ENCODE peak calls at places on chromosome 14, in ten cellular contexts. S is esophagus squamous epithelium, N is A549, E is ovary, V is IMR-90, Y is body of pancreas, J is GM12878, A is suprapubic skin, D is H1, L is prostate gland. G is an unnamed sample.

GRCh38 chr14:89160437-89160836 is 256.6 kb downstream of the FOXN3 start:
- DNase-seq in S (no peak), N (no peak), E (no peak), V (no peak), Y (no peak), J (no peak), A (no peak), D (no peak), L (no peak), G (no peak)

GRCh38 chr14:68813318-68813838 is 20.5 kb upstream of the ZFP36L1 start:
- DNase-seq in S (no peak), N (no peak), E (peak; percentile 20), V (no peak), Y (no peak), J (no peak), A (peak; percentile 65), D (no peak), L (no peak), G (no peak)

GRCh38 chr14:59566281-59566680 is 10.3 kb downstream of the CCDC175 start:
- DNase-seq in S (no peak), N (no peak), E (no peak), V (no peak), Y (no peak), J (no peak), A (no peak), D (no peak), L (no peak), G (no peak)

GRCh38 chr14:91317381-91318313 is 73.1 kb upstream of the GPR68 start:
- DNase-seq in S (peak; percentile 26), N (no peak), E (peak; percentile 42), V (no peak), Y (peak; percentile 65), J (no peak), A (no peak), D (no peak), L (peak; percentile 81), G (peak; percentile 87)

GRCh38 chr14:45743884-45744283 is 490.9 kb upstream of the MIS18BP1 start:
- DNase-seq in S (no peak), N (no peak), E (no peak), V (no peak), Y (no peak), J (no peak), A (no peak), D (no peak), L (no peak), G (no peak)

GRCh38 chr14:58919262-58919661 is 269.2 kb upstream of the DAAM1 start:
- DNase-seq in S (no peak), N (no peak), E (no peak), V (peak; percentile 31), Y (no peak), J (peak; percentile 26), A (no peak), D (no peak), L (no peak), G (no peak)

GRCh38 chr14:36086629-36087380 is 89.7 kb downstream of the PTCSC3 start:
- DNase-seq in S (no peak), N (no peak), E (no peak), V (peak; percentile 5), Y (no peak), J (no peak), A (no peak), D (no peak), L (no peak), G (no peak)

GRCh38 chr14:102279688-102280348 is 25.1 kb downstream of the MOK start:
- DNase-seq in S (no peak), N (peak; percentile 92), E (no peak), V (peak; percentile 100), Y (peak; percentile 48), J (no peak), A (no peak), D (no peak), L (no peak), G (no peak)

GRCh38 chr14:81344461-81345160 is 55.5 kb downstream of the STON2 start:
- DNase-seq in S (no peak), N (no peak), E (no peak), V (no peak), Y (no peak), J (no peak), A (no peak), D (no peak), L (no peak), G (no peak)

GRCh38 chr14:66624319-66624937 is 116.5 kb downstream of the GPHN start:
- DNase-seq in S (no peak), N (peak; percentile 72), E (peak; percentile 35), V (peak; percentile 69), Y (peak; percentile 68), J (peak; percentile 21), A (no peak), D (no peak), L (peak; percentile 15), G (peak; percentile 35)

DNA sequence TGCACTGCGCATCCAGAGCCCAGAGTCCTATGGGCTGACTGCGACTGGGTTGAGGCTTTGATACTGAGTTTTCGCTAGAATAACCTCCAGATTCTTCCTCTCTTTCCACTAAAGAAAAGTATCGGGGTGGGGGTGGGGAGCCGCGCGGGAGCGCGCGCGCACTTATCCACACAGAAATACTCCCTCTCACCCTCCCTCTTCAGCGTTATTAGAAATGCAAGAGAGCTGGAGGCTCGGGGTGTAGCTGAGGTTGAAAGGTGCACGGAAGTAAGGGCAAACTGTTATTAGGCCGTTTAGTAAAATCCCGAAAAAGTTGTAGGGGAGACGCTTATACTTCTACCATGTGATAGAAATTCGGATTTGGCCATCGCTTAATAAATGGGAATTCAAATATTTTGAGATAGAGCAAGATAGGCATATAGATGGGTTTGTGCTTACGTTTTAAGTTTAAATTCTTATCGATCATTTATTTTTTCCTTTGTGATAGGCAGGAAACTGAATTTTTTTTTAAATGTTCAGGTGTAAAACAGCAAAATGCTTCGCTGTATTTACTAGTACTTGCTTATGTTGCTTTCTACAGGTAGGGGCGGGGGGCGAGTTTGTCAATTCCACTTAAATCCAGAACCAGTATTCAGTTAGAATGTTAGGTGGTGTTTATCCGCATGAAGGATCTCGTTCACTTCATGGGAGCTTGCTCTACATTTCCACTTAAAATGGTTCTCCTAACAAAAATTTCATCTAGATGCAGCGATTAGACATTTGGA is 1.1 kb downstream of the ARHGAP5 start:
- DNase-seq in S (no peak), N (peak; percentile 49), E (peak; percentile 42), V (peak; percentile 24), Y (peak; percentile 42), J (no peak), A (no peak), D (no peak), L (peak; percentile 32), G (peak; percentile 43)
- TF ChIP-seq POLR2A in S (no peak), N (no peak), E (no peak), V (no peak), Y (peak; percentile 38), J (no peak), A (no peak), D (no peak), L (no peak), G (peak; percentile 9)

GRCh38 chr14:95484296-95484695 is 32.2 kb downstream of the SYNE3 start:
- DNase-seq in S (no peak), N (no peak), E (no peak), V (no peak), Y (no peak), J (no peak), A (no peak), D (no peak), L (no peak), G (no peak)
- H3K4me1 ChIP-seq in S (peaks cover 23% of the 10 kb centered on the region), N (peaks cover 18% of the 10 kb centered on the region), E (peaks cover 24% of the 10 kb centered on the region), V (peaks cover 34% of the 10 kb centered on the region), Y (no peaks in the 10 kb centered on the region), J (peaks cover 28% of the 10 kb centered on the region), A (peaks cover 93% of the 10 kb centered on the region), D (peaks cover 6% of the 10 kb centered on the region), L (no peaks in the 10 kb centered on the region), G (peaks cover 29% of the 10 kb centered on the region)

DNA sequence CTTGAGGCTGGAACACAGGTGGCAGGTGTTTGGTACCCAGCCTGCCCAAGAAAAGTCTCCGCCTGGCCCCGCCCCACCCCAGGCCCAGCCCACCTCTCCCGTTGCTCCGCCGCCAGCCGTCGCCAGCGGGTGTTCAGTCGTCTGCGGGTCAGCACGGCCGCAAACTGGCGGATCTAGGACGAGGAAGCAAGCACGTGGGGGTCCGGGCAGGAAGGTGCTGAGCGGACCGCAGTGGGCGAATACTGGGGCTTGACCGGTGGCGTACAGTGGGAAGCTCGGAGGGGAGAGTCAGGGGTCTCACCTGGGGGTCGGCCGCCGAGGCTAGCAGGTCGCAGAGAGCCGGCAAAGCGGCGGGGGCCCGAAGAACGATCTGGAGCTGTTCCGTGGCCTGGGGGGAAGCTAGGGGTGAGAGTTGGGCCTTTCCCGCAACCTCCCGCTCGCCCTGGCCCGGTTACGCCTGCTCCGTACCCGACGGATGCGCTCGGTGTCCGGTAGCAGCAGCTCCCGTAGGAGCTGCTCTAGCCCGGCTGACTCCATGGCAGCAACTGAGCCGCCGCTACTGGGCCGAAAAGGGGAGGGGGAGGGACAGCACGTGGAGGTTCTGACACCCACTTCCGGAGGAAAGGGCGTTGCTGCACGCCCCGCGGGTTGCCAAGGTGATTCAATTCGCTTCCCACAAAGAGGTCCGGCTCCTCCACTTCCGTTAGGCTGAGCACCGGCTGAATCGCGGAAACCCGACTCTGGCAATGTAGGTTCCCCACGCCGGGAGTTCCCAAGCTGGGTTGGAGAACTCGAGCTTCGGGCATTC is at the start of gene IPO4:
- DNase-seq in S (peak; percentile 86), N (peak; percentile 98), E (peak; percentile 96), V (peak; percentile 98), Y (peak; percentile 98), J (peak; percentile 88), A (peak; percentile 97), D (peak; percentile 93), L (peak; percentile 95), G (peak; percentile 96)
- TF ChIP-seq POLR2A in S (no peak), N (peak; percentile 81), E (peak; percentile 40), V (peak; percentile 90), Y (peak; percentile 84), J (peak; percentile 94), A (no peak), D (peak; percentile 91), L (peak; percentile 43), G (peak; percentile 63)

DNA sequence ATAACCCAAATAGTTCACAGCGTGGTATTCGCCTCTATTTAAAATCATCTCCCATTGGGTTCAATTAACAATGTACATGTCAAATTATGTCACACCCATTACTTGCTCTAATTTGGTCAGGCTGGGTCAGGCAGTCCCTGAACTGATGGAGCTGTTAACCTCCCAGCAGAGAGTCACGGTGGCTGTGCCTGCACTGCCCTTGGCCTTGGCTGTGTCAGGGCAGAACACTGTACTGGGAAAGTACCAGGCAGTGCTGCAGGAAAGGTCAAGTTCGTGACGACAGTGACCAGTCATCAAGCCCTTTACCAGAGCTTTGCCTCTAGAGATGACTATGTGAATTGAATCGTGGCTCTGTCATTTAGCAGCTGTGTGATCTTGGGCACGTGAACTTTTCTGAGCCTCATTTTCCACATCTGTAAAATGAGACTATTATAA is 100.0 kb downstream of the ARF6 start:
- DNase-seq in S (no peak), N (peak; percentile 88), E (no peak), V (peak; percentile 91), Y (peak; percentile 31), J (peak; percentile 87), A (no peak), D (no peak), L (no peak), G (no peak)
- H3K4me1 ChIP-seq in S (no peaks in the 10 kb centered on the region), N (peaks cover 52% of the 10 kb centered on the region), E (peaks cover 1% of the 10 kb centered on the region), V (peaks cover 18% of the 10 kb centered on the region), Y (peaks cover 6% of the 10 kb centered on the region), J (peaks cover 12% of the 10 kb centered on the region), A (peaks cover 4% of the 10 kb centered on the region), D (peaks cover 3% of the 10 kb centered on the region), L (no peaks in the 10 kb centered on the region), G (no peaks in the 10 kb centered on the region)